ENCODE peak calls at places on chromosomes 13 and 19, in five cellular contexts. One of them, this sample, is unnamed.

GRCh38 chr13:76307157-76307556 is 579.0 kb downstream of the KCTD12 start:
- DNase-seq in H9: no peak
- DNase-seq in H1: no peak
- DNase-seq in neuronal stem cell: no peak
- DNase-seq in mesenchymal stem cell: peak
- DNase-seq in this sample: peak

GRCh38 chr19:4375164-4375619 is 25.2 kb downstream of the SH3GL1 start:
- DNase-seq in H9: peak
- DNase-seq in H1: peak
- DNase-seq in neuronal stem cell: no peak
- DNase-seq in mesenchymal stem cell: peak
- DNase-seq in this sample: peak

GRCh38 chr19:49793561-49793840 is 19.6 kb downstream of the FUZ start:
- DNase-seq in H9: no peak
- DNase-seq in H1: no peak
- DNase-seq in neuronal stem cell: no peak
- DNase-seq in mesenchymal stem cell: peak
- DNase-seq in this sample: no peak

GRCh38 chr19:1468274-1469199 is 10.5 kb downstream of the C19orf25 start:
- DNase-seq in H9: no peak
- DNase-seq in H1: no peak
- DNase-seq in neuronal stem cell: no peak
- DNase-seq in mesenchymal stem cell: no peak
- DNase-seq in this sample: no peak

GRCh38 chr19:49119411-49120324 is at the start of gene PPFIA3:
- DNase-seq in H9: peak
- DNase-seq in H1: no peak
- DNase-seq in neuronal stem cell: peak
- DNase-seq in mesenchymal stem cell: peak
- DNase-seq in this sample: peak

GRCh38 chr13:47708386-47708785 is 292.7 kb downstream of the SUCLA2 start:
- DNase-seq in H9: no peak
- DNase-seq in H1: no peak
- DNase-seq in neuronal stem cell: no peak
- DNase-seq in mesenchymal stem cell: peak
- DNase-seq in this sample: peak

GRCh38 chr13:45807520-45808099 is 43.9 kb downstream of the SIAH3 start:
- DNase-seq in H9: peak
- DNase-seq in H1: no peak
- DNase-seq in neuronal stem cell: peak
- DNase-seq in mesenchymal stem cell: peak
- DNase-seq in this sample: peak

GRCh38 chr19:16342002-16342715 is 17.5 kb downstream of the KLF2 start:
- DNase-seq in H9: no peak
- DNase-seq in H1: no peak
- DNase-seq in neuronal stem cell: no peak
- DNase-seq in mesenchymal stem cell: no peak
- DNase-seq in this sample: no peak

GRCh38 chr19:16180611-16181010 is 4.6 kb upstream of the FAM32A start:
- DNase-seq in H9: no peak
- DNase-seq in H1: no peak
- DNase-seq in neuronal stem cell: no peak
- DNase-seq in mesenchymal stem cell: peak
- DNase-seq in this sample: no peak

GRCh38 chr19:7869453-7869909 is 4.7 kb downstream of the PRR36 start:
- DNase-seq in H9: peak
- DNase-seq in H1: no peak
- DNase-seq in neuronal stem cell: no peak
- DNase-seq in mesenchymal stem cell: peak
- DNase-seq in this sample: peak

GRCh38 chr13:46753917-46754316 is 43.0 kb downstream of the ESD start:
- DNase-seq in H9: no peak
- DNase-seq in H1: no peak
- DNase-seq in neuronal stem cell: no peak
- DNase-seq in mesenchymal stem cell: no peak
- DNase-seq in this sample: no peak

GRCh38 chr19:51064534-51065220 is at the start of gene KLK13:
- DNase-seq in H9: peak
- DNase-seq in H1: peak
- DNase-seq in neuronal stem cell: no peak
- DNase-seq in mesenchymal stem cell: no peak
- DNase-seq in this sample: no peak

GRCh38 chr13:58298556-58299135 is 667.1 kb downstream of the PCDH17 start:
- DNase-seq in H9: no peak
- DNase-seq in H1: no peak
- DNase-seq in neuronal stem cell: no peak
- DNase-seq in mesenchymal stem cell: no peak
- DNase-seq in this sample: no peak

GRCh38 chr13:92682832-92683517 is 543.6 kb upstream of the GPC6 start:
- DNase-seq in H9: no peak
- DNase-seq in H1: no peak
- DNase-seq in neuronal stem cell: no peak
- DNase-seq in mesenchymal stem cell: no peak
- DNase-seq in this sample: no peak

GRCh38 chr13:99059498-99060070 is 81.7 kb upstream of the DOCK9 start:
- DNase-seq in H9: no peak
- DNase-seq in H1: no peak
- DNase-seq in neuronal stem cell: no peak
- DNase-seq in mesenchymal stem cell: peak
- DNase-seq in this sample: no peak

GRCh38 chr13:27658569-27658968 is 36.9 kb downstream of the POLR1D start:
- DNase-seq in H9: no peak
- DNase-seq in H1: no peak
- DNase-seq in neuronal stem cell: no peak
- DNase-seq in mesenchymal stem cell: peak
- DNase-seq in this sample: no peak

GRCh38 chr19:41325947-41326706 is 16.2 kb downstream of the CCDC97 start:
- DNase-seq in H9: no peak
- DNase-seq in H1: no peak
- DNase-seq in neuronal stem cell: no peak
- DNase-seq in mesenchymal stem cell: peak
- DNase-seq in this sample: no peak

GRCh38 chr19:17627161-17627560 is 61.0 kb downstream of the UNC13A start:
- DNase-seq in H9: no peak
- DNase-seq in H1: no peak
- DNase-seq in neuronal stem cell: no peak
- DNase-seq in mesenchymal stem cell: no peak
- DNase-seq in this sample: no peak
- H2BK12ac ChIP-seq in H9: no peak
- H2BK12ac ChIP-seq in H1: no peak
- H2BK12ac ChIP-seq in neuronal stem cell: no peak
- H2BK12ac ChIP-seq in mesenchymal stem cell: no peak
- H2BK12ac ChIP-seq in this sample: no peak

GRCh38 chr13:113902956-113903355 is 39.1 kb upstream of the GAS6 start:
- DNase-seq in H9: no peak
- DNase-seq in H1: no peak
- DNase-seq in neuronal stem cell: no peak
- DNase-seq in mesenchymal stem cell: no peak
- DNase-seq in this sample: no peak
- H3K14ac ChIP-seq in H9: no peak
- H3K14ac ChIP-seq in H1: no peak
- H3K14ac ChIP-seq in neuronal stem cell: no peak
- H3K14ac ChIP-seq in mesenchymal stem cell: no peak
- H3K14ac ChIP-seq in this sample: no peak

GRCh38 chr19:53595510-53595867 is 36.3 kb upstream of the DPRX start:
- DNase-seq in H9: no peak
- DNase-seq in H1: no peak
- DNase-seq in neuronal stem cell: no peak
- DNase-seq in mesenchymal stem cell: no peak
- DNase-seq in this sample: no peak
- H3K4ac ChIP-seq in H9: peak
- H3K4ac ChIP-seq in H1: peak
- H3K4ac ChIP-seq in neuronal stem cell: no peak
- H3K4ac ChIP-seq in mesenchymal stem cell: no peak
- H3K4ac ChIP-seq in this sample: peak

GRCh38 chr19:2744113-2744512 is 4.3 kb upstream of the SLC39A3 start:
- DNase-seq in H9: no peak
- DNase-seq in H1: no peak
- DNase-seq in neuronal stem cell: no peak
- DNase-seq in mesenchymal stem cell: no peak
- DNase-seq in this sample: no peak
- H2BK12ac ChIP-seq in H9: no peak
- H2BK12ac ChIP-seq in H1: peak
- H2BK12ac ChIP-seq in neuronal stem cell: no peak
- H2BK12ac ChIP-seq in mesenchymal stem cell: no peak
- H2BK12ac ChIP-seq in this sample: no peak

DNA sequence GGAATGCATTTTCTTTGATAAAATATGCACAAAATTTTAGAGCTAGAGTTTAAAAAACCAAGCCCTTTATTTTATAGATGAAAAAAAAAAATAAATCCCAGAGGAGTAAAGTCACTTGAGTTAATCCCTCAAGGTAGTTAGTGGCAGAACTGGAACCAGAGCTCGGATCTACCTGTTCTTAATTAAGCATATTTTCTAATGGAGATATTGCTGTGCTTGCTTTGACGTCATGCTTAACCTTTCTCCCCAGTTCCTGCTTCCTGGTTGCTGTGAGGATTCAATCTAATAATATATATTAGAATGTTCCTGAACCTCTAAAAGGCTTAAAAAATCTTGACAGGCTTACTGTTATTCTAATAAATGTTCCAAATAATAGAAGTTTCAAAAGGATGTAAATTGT is 300.6 kb upstream of the KLF12 start:
- DNase-seq in H9: no peak
- DNase-seq in H1: no peak
- DNase-seq in neuronal stem cell: no peak
- DNase-seq in mesenchymal stem cell: no peak
- DNase-seq in this sample: no peak
- H3K14ac ChIP-seq in H9: no peak
- H3K14ac ChIP-seq in H1: no peak
- H3K14ac ChIP-seq in neuronal stem cell: no peak
- H3K14ac ChIP-seq in mesenchymal stem cell: no peak
- H3K14ac ChIP-seq in this sample: no peak

This sample was measured in trophoblast cell.